ENCODE peak calls at places on chromosomes 3 and 15, in seven cellular contexts. One of them, this sample, is unnamed.

GRCh38 chr3:39260957-39261356 is 18.9 kb downstream of the CX3CR1 start:
- ATAC-seq in activated naive CD8-positive, alpha-beta T cell treated with anti-CD3 and anti-CD28 coated beads, Interleukin-2, amount 50 U/mL, for 24 hours: peak; percentile 81
- ATAC-seq in activated naive CD4-positive, alpha-beta T cell treated with anti-CD3 and anti-CD28 coated beads, Interleukin-2, amount 50 U/mL, for 72 hours: peak; percentile 91
- ATAC-seq in heart left ventricle: peak; percentile 96
- ATAC-seq in HepG2: peak; percentile 62
- ATAC-seq in right cardiac atrium: peak; percentile 98
- ATAC-seq in psoas muscle: peak; percentile 98
- ATAC-seq in this sample: peak; percentile 96

GRCh38 chr15:32636908-32637567 is 4.5 kb upstream of the SCG5 start:
- ATAC-seq in psoas muscle: no peak
- ATAC-seq in HepG2: no peak
- ATAC-seq in activated naive CD4-positive, alpha-beta T cell treated with anti-CD3 and anti-CD28 coated beads, Interleukin-2, amount 50 U/mL, for 72 hours: no peak
- ATAC-seq in heart left ventricle: no peak
- ATAC-seq in right cardiac atrium: no peak
- ATAC-seq in activated naive CD8-positive, alpha-beta T cell treated with anti-CD3 and anti-CD28 coated beads, Interleukin-2, amount 50 U/mL, for 24 hours: no peak
- ATAC-seq in this sample: no peak

GRCh38 chr3:49498239-49498638 is 28.2 kb downstream of the DAG1 start:
- ATAC-seq in HepG2: no peak
- ATAC-seq in activated naive CD4-positive, alpha-beta T cell treated with anti-CD3 and anti-CD28 coated beads, Interleukin-2, amount 50 U/mL, for 72 hours: no peak
- ATAC-seq in heart left ventricle: no peak
- ATAC-seq in activated naive CD8-positive, alpha-beta T cell treated with anti-CD3 and anti-CD28 coated beads, Interleukin-2, amount 50 U/mL, for 24 hours: no peak
- ATAC-seq in psoas muscle: no peak
- ATAC-seq in right cardiac atrium: no peak
- ATAC-seq in this sample: no peak

GRCh38 chr3:29925150-29925549 is 644.3 kb downstream of the RBMS3 start:
- ATAC-seq in heart left ventricle: no peak
- ATAC-seq in HepG2: no peak
- ATAC-seq in psoas muscle: no peak
- ATAC-seq in activated naive CD8-positive, alpha-beta T cell treated with anti-CD3 and anti-CD28 coated beads, Interleukin-2, amount 50 U/mL, for 24 hours: no peak
- ATAC-seq in activated naive CD4-positive, alpha-beta T cell treated with anti-CD3 and anti-CD28 coated beads, Interleukin-2, amount 50 U/mL, for 72 hours: no peak
- ATAC-seq in right cardiac atrium: no peak
- ATAC-seq in this sample: no peak

GRCh38 chr15:81752974-81753373 is 292.8 kb downstream of the MEX3B start:
- ATAC-seq in psoas muscle: no peak
- ATAC-seq in activated naive CD4-positive, alpha-beta T cell treated with anti-CD3 and anti-CD28 coated beads, Interleukin-2, amount 50 U/mL, for 72 hours: no peak
- ATAC-seq in heart left ventricle: no peak
- ATAC-seq in HepG2: no peak
- ATAC-seq in right cardiac atrium: no peak
- ATAC-seq in activated naive CD8-positive, alpha-beta T cell treated with anti-CD3 and anti-CD28 coated beads, Interleukin-2, amount 50 U/mL, for 24 hours: no peak
- ATAC-seq in this sample: no peak

GRCh38 chr15:49423021-49423420 is at the start of gene FGF7:
- ATAC-seq in psoas muscle: no peak
- ATAC-seq in heart left ventricle: peak; percentile 59
- ATAC-seq in activated naive CD8-positive, alpha-beta T cell treated with anti-CD3 and anti-CD28 coated beads, Interleukin-2, amount 50 U/mL, for 24 hours: no peak
- ATAC-seq in HepG2: no peak
- ATAC-seq in right cardiac atrium: peak; percentile 76
- ATAC-seq in activated naive CD4-positive, alpha-beta T cell treated with anti-CD3 and anti-CD28 coated beads, Interleukin-2, amount 50 U/mL, for 72 hours: no peak
- ATAC-seq in this sample: peak; percentile 72

GRCh38 chr3:126529585-126530170 is 5.7 kb downstream of the CHST13 start:
- ATAC-seq in heart left ventricle: no peak
- ATAC-seq in activated naive CD8-positive, alpha-beta T cell treated with anti-CD3 and anti-CD28 coated beads, Interleukin-2, amount 50 U/mL, for 24 hours: no peak
- ATAC-seq in right cardiac atrium: no peak
- ATAC-seq in psoas muscle: no peak
- ATAC-seq in activated naive CD4-positive, alpha-beta T cell treated with anti-CD3 and anti-CD28 coated beads, Interleukin-2, amount 50 U/mL, for 72 hours: no peak
- ATAC-seq in HepG2: no peak
- ATAC-seq in this sample: peak; percentile 2

GRCh38 chr15:82398785-82399184 is 30.8 kb upstream of the GOLGA6L9 start:
- ATAC-seq in HepG2: no peak
- ATAC-seq in right cardiac atrium: no peak
- ATAC-seq in psoas muscle: no peak
- ATAC-seq in activated naive CD8-positive, alpha-beta T cell treated with anti-CD3 and anti-CD28 coated beads, Interleukin-2, amount 50 U/mL, for 24 hours: no peak
- ATAC-seq in heart left ventricle: no peak
- ATAC-seq in activated naive CD4-positive, alpha-beta T cell treated with anti-CD3 and anti-CD28 coated beads, Interleukin-2, amount 50 U/mL, for 72 hours: no peak
- ATAC-seq in this sample: no peak

This sample was measured in gastroesophageal sphincter.